ENCODE peak calls at places on chromosomes 1 and 21, in six cellular contexts. One of them, this sample, is unnamed.

GRCh38 chr1:100799954-100800612 is 80.5 kb downstream of the VCAM1 start:
- DNase-seq in GM12891: no peak
- DNase-seq in HepG2: peak; percentile 27
- DNase-seq in H1: no peak
- DNase-seq in K562: no peak
- DNase-seq in GM12878: no peak
- DNase-seq in this sample: no peak

GRCh38 chr1:239112092-239112491 is 274.3 kb upstream of the CHRM3 start:
- DNase-seq in K562: no peak
- DNase-seq in HepG2: no peak
- DNase-seq in GM12891: no peak
- DNase-seq in H1: no peak
- DNase-seq in GM12878: no peak
- DNase-seq in this sample: no peak

GRCh38 chr21:25103500-25104207 is 503.6 kb downstream of the MRPL39 start:
- DNase-seq in HepG2: no peak
- DNase-seq in H1: no peak
- DNase-seq in GM12878: no peak
- DNase-seq in GM12891: no peak
- DNase-seq in K562: no peak
- DNase-seq in this sample: no peak

GRCh38 chr1:72915581-72915980 is 633.2 kb upstream of the NEGR1 start:
- DNase-seq in HepG2: no peak
- DNase-seq in GM12878: no peak
- DNase-seq in K562: no peak
- DNase-seq in H1: no peak
- DNase-seq in GM12891: no peak
- DNase-seq in this sample: no peak

GRCh38 chr1:227774051-227774720 is 39.0 kb downstream of the SNAP47 start:
- DNase-seq in H1: no peak
- DNase-seq in GM12891: no peak
- DNase-seq in HepG2: no peak
- DNase-seq in GM12878: no peak
- DNase-seq in K562: no peak
- DNase-seq in this sample: no peak

GRCh38 chr1:196738730-196739129 is 35.9 kb upstream of the CFHR3 start:
- DNase-seq in H1: no peak
- DNase-seq in HepG2: no peak
- DNase-seq in GM12878: no peak
- DNase-seq in K562: no peak
- DNase-seq in GM12891: no peak
- DNase-seq in this sample: no peak

GRCh38 chr1:103546496-103546895 is 21.0 kb downstream of the RNPC3 start:
- DNase-seq in GM12878: no peak
- DNase-seq in K562: no peak
- DNase-seq in GM12891: no peak
- DNase-seq in HepG2: no peak
- DNase-seq in H1: no peak
- DNase-seq in this sample: no peak

GRCh38 chr1:19547814-19548213 is 62.5 kb upstream of the CAPZB start:
- DNase-seq in H1: no peak
- DNase-seq in K562: no peak
- DNase-seq in HepG2: peak; percentile 33
- DNase-seq in GM12878: no peak
- DNase-seq in GM12891: no peak
- DNase-seq in this sample: no peak

GRCh38 chr1:113519561-113519960 is 129.2 kb downstream of the MAGI3 start:
- DNase-seq in K562: no peak
- DNase-seq in GM12891: no peak
- DNase-seq in GM12878: no peak
- DNase-seq in HepG2: peak; percentile 30
- DNase-seq in H1: no peak
- DNase-seq in this sample: no peak

GRCh38 chr1:116514708-116515525 is 55.9 kb downstream of the CD58 start:
- DNase-seq in H1: no peak
- DNase-seq in GM12878: peak; percentile 88
- DNase-seq in GM12891: no peak
- DNase-seq in K562: no peak
- DNase-seq in HepG2: no peak
- DNase-seq in this sample: no peak

GRCh38 chr1:97903626-97904025 is 17.2 kb downstream of the DPYD start:
- DNase-seq in H1: no peak
- DNase-seq in K562: no peak
- DNase-seq in GM12878: no peak
- DNase-seq in HepG2: no peak
- DNase-seq in GM12891: no peak
- DNase-seq in this sample: no peak

DNA sequence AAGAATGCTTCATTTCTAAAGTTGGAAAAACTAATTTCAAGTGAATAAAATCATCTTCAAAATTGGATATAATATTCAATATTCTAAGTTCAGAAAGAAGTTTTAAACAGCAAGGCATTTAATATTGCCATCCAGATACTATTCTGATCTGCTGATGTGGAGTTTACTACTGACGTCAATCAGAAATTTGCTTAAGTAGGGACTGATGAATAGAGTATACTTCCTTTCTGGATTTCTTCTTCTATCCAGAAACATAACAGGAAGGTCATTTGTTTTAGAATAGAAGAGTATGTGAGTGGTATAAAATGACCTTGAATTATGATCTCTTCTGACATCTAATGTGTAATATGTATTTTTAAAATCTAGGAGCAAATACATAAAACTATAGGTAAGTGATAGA is 308.1 kb upstream of the ADGRL2 start:
- DNase-seq in GM12878: no peak
- DNase-seq in HepG2: no peak
- DNase-seq in H1: no peak
- DNase-seq in K562: no peak
- DNase-seq in GM12891: no peak
- DNase-seq in this sample: no peak
- TF ChIP-seq POLR2A in GM12878: no peak
- TF ChIP-seq POLR2A in HepG2: no peak
- TF ChIP-seq POLR2A in H1: no peak
- TF ChIP-seq POLR2A in K562: no peak
- TF ChIP-seq POLR2A in GM12891: no peak
- TF ChIP-seq POLR2A in this sample: no peak

DNA sequence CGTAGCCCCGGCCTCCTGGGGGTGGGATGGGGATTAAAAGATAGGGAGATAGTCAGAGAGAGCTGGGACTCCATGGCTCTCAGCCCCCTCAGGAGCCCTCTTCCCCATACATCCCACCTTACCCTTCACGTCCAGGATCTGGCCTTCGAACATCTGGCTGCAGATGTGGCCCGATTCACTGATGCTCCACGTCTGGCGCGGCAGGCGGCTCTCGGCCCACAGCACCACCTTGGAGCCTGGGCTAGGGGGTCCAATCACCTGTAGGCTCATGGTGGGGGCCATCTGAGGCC is 4.2 kb downstream of the CD52 start:
- DNase-seq in H1: no peak
- DNase-seq in GM12891: no peak
- DNase-seq in GM12878: no peak
- DNase-seq in K562: no peak
- DNase-seq in HepG2: no peak
- DNase-seq in this sample: no peak
- TF ChIP-seq TAF1 in H1: no peak
- TF ChIP-seq TAF1 in GM12891: no peak
- TF ChIP-seq TAF1 in GM12878: no peak
- TF ChIP-seq TAF1 in K562: no peak
- TF ChIP-seq TAF1 in HepG2: no peak
- TF ChIP-seq TAF1 in this sample: no peak

DNA sequence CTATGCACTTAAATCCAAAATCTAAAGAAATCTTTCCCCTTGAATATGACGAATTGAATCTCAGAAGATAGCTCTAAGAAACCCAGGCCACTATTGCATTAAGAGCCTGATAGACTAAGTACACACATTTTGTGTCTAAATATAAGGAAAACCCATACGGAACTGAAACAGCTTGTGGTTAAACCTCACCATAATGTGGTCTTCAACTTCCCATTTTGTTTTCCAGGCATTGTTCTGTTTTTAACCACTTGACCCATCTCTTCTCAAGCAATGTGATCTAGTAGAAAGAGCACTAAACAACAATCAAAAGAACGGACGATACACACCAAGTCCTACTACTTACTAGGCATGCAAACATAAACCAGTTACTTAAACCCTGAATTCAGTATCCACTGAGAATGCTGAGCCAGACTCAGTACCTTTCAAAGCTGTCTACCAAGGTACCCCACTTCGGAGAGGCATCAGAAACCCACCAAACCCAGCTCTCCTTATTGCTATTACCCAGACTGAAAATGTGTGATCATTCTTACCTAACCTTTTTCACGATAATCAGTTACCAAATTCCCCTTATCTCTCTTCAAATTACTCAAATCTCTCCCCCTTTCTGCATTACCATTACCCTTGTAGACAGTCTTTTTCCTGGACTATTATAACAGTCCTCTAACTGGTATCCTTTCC is 12.8 kb downstream of the OTUD7B start:
- DNase-seq in GM12878: peak; percentile 97
- DNase-seq in GM12891: no peak
- DNase-seq in K562: no peak
- DNase-seq in H1: no peak
- DNase-seq in HepG2: no peak
- DNase-seq in this sample: no peak
- TF ChIP-seq POLR2AphosphoS5 in GM12878: no peak
- TF ChIP-seq POLR2AphosphoS5 in GM12891: peak; percentile 15
- TF ChIP-seq POLR2AphosphoS5 in K562: no peak
- TF ChIP-seq POLR2AphosphoS5 in H1: no peak
- TF ChIP-seq POLR2AphosphoS5 in HepG2: no peak
- TF ChIP-seq POLR2AphosphoS5 in this sample: no peak

DNA sequence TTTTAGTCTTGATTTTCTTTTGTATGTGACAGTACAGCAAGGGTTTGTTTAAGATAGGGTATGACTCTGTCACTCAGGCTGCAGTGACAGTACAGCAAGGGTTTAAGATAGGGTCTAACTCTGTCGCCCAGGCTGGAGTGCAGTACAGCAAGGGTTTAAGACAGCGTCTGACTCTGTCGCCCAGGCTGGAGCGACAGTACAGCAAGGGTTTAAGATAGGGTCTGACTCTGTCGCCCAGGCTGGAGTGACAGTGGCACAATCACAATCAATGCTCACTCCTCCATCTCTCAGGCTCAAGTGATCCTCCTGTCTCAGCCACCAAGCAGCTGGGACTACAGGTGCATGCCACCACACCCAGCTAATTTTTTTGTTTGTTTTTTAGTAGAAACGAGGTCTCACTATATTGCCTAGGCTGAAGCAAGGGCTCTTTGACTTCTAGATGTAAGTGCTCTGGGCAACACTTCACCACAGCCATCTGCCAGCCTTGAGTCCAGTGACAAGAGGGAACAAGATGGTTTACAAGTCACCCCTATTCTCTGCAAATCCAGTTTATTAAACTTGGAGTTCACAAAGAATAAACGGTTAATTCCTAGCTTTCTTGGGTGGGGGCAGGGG is 965 bp upstream of the SH2D5 start:
- DNase-seq in GM12891: no peak
- DNase-seq in H1: no peak
- DNase-seq in K562: no peak
- DNase-seq in HepG2: no peak
- DNase-seq in GM12878: no peak
- DNase-seq in this sample: no peak
- TF ChIP-seq POLR2A in GM12891: no peak
- TF ChIP-seq POLR2A in H1: no peak
- TF ChIP-seq POLR2A in K562: no peak
- TF ChIP-seq POLR2A in HepG2: no peak
- TF ChIP-seq POLR2A in GM12878: no peak
- TF ChIP-seq POLR2A in this sample: no peak

GRCh38 chr1:41469706-41470105 is 14.8 kb downstream of the EDN2 start:
- DNase-seq in GM12891: no peak
- DNase-seq in HepG2: no peak
- DNase-seq in H1: no peak
- DNase-seq in GM12878: no peak
- DNase-seq in K562: no peak
- DNase-seq in this sample: no peak
- TF ChIP-seq TAF1 in GM12891: no peak
- TF ChIP-seq TAF1 in HepG2: no peak
- TF ChIP-seq TAF1 in H1: no peak
- TF ChIP-seq TAF1 in GM12878: no peak
- TF ChIP-seq TAF1 in K562: no peak
- TF ChIP-seq TAF1 in this sample: no peak

GRCh38 chr1:6588893-6589481 is 9.2 kb downstream of the ZBTB48 start:
- DNase-seq in GM12891: no peak
- DNase-seq in K562: no peak
- DNase-seq in GM12878: no peak
- DNase-seq in HepG2: no peak
- DNase-seq in H1: no peak
- DNase-seq in this sample: no peak
- TF ChIP-seq POLR2AphosphoS5 in GM12891: no peak
- TF ChIP-seq POLR2AphosphoS5 in K562: peak; percentile 17
- TF ChIP-seq POLR2AphosphoS5 in GM12878: no peak
- TF ChIP-seq POLR2AphosphoS5 in HepG2: no peak
- TF ChIP-seq POLR2AphosphoS5 in H1: no peak
- TF ChIP-seq POLR2AphosphoS5 in this sample: no peak

DNA sequence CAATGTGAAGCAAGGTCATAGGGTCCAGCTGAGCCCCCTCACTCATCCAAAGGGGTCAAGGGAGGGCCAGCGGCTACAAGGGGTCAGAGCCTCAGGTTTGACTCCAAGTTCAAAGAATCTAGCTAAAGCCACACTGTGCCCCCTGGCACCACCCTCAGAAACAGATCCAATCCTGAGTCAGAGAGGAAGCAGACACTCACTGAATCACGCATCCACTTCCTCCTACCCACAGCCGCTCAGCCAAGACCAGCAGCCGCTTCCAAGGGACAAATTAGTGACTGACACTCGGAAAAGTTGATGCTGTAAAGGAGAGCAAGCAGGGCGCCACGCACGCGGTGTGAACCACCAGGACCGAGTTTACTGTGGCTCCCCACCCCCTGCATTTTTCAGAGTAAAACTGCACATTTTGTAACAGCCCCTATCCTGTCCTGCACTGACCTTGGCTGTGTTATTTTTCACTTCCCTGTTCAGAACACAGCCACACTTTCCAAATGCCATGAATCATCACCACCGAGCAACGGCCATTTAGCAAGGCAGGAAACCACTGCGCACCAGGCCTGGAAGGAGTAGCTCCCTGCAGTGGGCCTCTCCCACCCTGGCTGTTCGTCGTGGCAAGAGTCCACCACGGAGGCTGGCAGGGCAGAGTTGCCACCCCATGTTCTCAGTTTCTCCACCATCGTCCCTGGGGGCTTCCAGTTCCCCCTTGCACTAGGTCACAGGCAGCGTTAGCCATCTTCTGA is 147.8 kb downstream of the TOMM20 start:
- DNase-seq in GM12891: no peak
- DNase-seq in H1: no peak
- DNase-seq in K562: no peak
- DNase-seq in HepG2: peak; percentile 83
- DNase-seq in GM12878: peak; percentile 85
- DNase-seq in this sample: peak; percentile 55
- TF ChIP-seq POLR2A in GM12891: peak; percentile 81
- TF ChIP-seq POLR2A in H1: no peak
- TF ChIP-seq POLR2A in K562: no peak
- TF ChIP-seq POLR2A in HepG2: peak; percentile 54
- TF ChIP-seq POLR2A in GM12878: peak; percentile 69
- TF ChIP-seq POLR2A in this sample: peak; percentile 62

This sample was measured in GM12892.